ENCODE peak calls at places on chromosomes 13 and 19, in six cellular contexts. P, M, B, L, N and X are unnamed samples. For H4K20me1, the result is how much of the 10 kb centered on the place peaks cover.

GRCh38 chr19:36482876-36483275 is 6.5 kb downstream of the ZNF566 start:
- DNase-seq in P (no peak), M (no peak), B (no peak), L (no peak), N (no peak), X (no peak)

GRCh38 chr19:47508721-47509120 is 6.1 kb downstream of the NAPA start:
- DNase-seq in P (no peak), M (no peak), B (no peak), L (no peak), N (no peak), X (no peak)

GRCh38 chr19:46413262-46414031 is at the start of gene CCDC8:
- DNase-seq in P (peak), M (peak), B (peak), L (peak), N (peak), X (peak)

GRCh38 chr13:66237411-66238062 is 992.6 kb downstream of the PCDH9 start:
- DNase-seq in P (no peak), M (no peak), B (no peak), L (peak), N (no peak), X (no peak)

GRCh38 chr19:6947745-6948144 is 60.4 kb downstream of the ADGRE1 start:
- DNase-seq in P (no peak), M (no peak), B (peak), L (no peak), N (no peak), X (no peak)

GRCh38 chr13:58773280-58773859 is 1141.8 kb downstream of the PCDH17 start:
- DNase-seq in P (no peak), M (no peak), B (no peak), L (no peak), N (no peak), X (no peak)

GRCh38 chr13:26584713-26585112 is 27.2 kb downstream of the WASF3 start:
- DNase-seq in P (peak), M (no peak), B (peak), L (no peak), N (peak), X (no peak)

GRCh38 chr13:70723732-70724131 is 615.5 kb upstream of the KLHL1 start:
- DNase-seq in P (no peak), M (no peak), B (no peak), L (no peak), N (no peak), X (no peak)

GRCh38 chr19:51615991-51616390 is 14.2 kb downstream of the SIGLEC5 start:
- DNase-seq in P (no peak), M (no peak), B (no peak), L (no peak), N (no peak), X (no peak)

GRCh38 chr13:20696073-20696472 is 7.4 kb upstream of the IL17D start:
- DNase-seq in P (no peak), M (no peak), B (no peak), L (no peak), N (no peak), X (no peak)

GRCh38 chr13:110477711-110478245 is 83.7 kb downstream of the RAB20 start:
- DNase-seq in P (no peak), M (no peak), B (no peak), L (no peak), N (no peak), X (no peak)

DNA sequence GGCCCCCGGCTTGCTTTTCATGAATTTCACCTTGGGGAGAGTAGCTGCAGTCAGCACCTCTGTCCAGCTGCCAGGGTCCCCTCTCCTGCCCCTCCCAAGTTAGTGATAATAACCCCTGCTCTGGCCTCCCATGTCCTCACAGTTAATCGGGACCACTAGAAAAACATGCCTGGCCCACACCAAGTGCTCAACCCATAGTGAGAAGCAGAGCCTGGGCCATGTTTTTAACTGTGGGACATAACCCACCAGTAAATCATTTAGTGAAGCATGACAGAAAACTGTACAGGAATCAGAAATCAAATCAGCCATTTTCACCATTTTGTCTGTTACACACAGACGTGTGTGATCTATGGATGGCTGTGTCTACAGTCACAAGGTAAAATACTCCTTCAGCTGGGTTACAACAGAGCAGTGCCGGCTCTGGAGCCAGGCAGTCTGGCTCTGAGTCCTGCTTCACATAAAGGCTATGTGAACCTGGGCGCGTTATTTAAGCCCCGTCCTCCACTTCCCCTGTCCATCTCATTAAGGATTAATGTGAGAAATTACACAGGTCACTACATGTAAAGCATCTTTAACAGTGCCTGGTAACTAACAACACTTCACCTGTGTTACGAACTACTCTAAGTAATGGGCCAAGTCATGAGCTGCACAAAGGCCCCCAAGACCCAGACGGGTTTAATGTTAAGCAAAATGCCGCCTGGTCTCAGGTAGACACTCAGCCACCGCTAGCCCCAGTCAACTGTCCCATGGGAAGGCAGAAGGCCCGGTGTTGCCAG is 7.6 kb upstream of the ECH1 start:
- DNase-seq in P (no peak), M (peak), B (no peak), L (no peak), N (peak), X (no peak)
- H4K20me1 ChIP-seq in P (half or more), M (under half), B (half or more), L (half or more), N (under half), X (under half)

DNA sequence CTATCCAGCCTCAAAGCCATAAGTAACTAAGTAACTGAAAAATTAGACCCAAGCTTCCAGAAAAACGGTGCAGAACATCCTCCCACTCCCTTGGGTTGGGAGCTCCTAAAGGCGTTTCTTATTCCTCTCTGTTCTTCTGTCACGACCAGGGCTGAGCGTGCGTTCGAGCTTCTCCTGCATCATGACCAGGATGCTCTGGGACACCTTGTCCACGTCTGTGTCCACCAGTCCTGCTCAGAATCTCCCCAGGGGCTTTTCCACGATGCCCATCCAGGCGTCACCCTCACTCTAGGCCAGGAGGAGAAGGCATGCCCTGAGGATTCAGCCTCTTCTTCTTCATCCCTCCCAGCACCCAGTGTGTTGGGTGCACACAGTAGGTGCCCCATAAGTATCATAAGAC is 37.8 kb upstream of the GAS6 start:
- DNase-seq in P (no peak), M (no peak), B (no peak), L (no peak), N (no peak), X (no peak)
- H3K27ac ChIP-seq in P (peak), M (no peak), B (no peak), L (no peak), N (no peak), X (no peak)

DNA sequence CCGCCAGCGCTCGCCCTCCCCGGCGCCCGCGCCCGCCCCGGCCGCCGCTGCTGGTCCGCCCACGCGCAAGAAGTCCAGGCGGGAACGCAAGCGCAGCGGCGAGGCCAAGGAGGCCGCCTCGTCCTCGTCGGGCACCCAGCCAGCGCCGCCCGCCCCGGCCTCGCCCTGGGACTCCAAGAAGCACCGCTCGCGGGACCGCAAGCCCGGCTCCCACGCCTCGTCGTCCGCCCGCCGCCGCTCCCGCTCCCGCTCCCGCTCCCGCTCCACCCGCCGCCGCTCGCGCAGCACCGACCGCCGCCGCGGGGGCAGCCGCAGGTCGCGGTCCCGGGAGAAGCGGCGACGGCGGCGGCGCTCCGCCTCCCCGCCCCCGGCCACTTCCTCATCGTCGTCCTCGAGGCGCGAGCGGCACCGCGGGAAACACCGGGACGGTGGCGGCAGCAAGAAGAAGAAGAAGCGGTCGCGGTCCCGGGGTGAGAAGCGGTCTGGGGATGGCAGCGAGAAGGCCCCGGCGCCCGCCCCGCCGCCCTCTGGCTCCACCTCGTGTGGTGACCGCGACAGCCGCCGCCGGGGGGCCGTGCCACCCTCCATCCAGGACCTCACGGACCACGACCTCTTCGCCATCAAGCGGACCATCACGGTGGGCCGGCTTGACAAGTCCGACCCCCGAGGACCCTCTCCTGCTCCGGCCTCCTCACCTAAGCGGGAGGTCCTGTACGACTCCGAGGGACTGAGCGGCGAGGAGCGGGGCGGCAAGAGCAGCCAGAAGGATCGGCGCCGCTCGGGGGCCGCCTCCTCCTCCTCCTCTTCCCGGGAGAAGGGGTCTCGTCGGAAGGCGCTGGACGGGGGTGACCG is 10.1 kb downstream of the SCAF1 start:
- DNase-seq in P (no peak), M (no peak), B (no peak), L (no peak), N (no peak), X (no peak)
- H4K20me1 ChIP-seq in P (under half), M (under half), B (half or more), L (under half), N (under half), X (under half)

GRCh38 chr13:49253997-49254396 is 6.3 kb downstream of the CDADC1 start:
- DNase-seq in P (no peak), M (no peak), B (no peak), L (no peak), N (no peak), X (no peak)

GRCh38 chr13:49258097-49258796 is 10.5 kb downstream of the CDADC1 start:
- DNase-seq in P (no peak), M (no peak), B (no peak), L (no peak), N (no peak), X (no peak)

GRCh38 chr13:49259586-49259985 is 11.9 kb downstream of the CDADC1 start:
- DNase-seq in P (no peak), M (no peak), B (no peak), L (no peak), N (no peak), X (no peak)

GRCh38 chr13:49253310-49253709 is 5.6 kb downstream of the CDADC1 start:
- DNase-seq in P (no peak), M (no peak), B (no peak), L (no peak), N (no peak), X (no peak)

GRCh38 chr13:49256841-49257240 is 9.1 kb downstream of the CDADC1 start:
- DNase-seq in P (peak), M (no peak), B (peak), L (no peak), N (no peak), X (no peak)
- H3K27ac ChIP-seq in P (no peak), M (no peak), B (no peak), L (no peak), N (no peak), X (no peak)